ENCODE peak calls at places on chromosomes 1 and 21, in four cellular contexts. S is body of pancreas, F is neural progenitor cell, O is Panc1. J is an unnamed sample.

GRCh38 chr1:186841599-186841998 is 12.8 kb downstream of the PLA2G4A start:
- DNase-seq in O (no peak), F (no peak), S (no peak), J (peak)

GRCh38 chr1:223748405-223748772 is 36.0 kb downstream of the CAPN2 start:
- DNase-seq in S (no peak), F (no peak), O (no peak), J (no peak)

GRCh38 chr1:223504741-223505140 is 111.5 kb downstream of the CCDC185 start:
- DNase-seq in S (peak), F (no peak), O (no peak), J (peak)

GRCh38 chr1:212119397-212119837 is 83.9 kb downstream of the DTL start:
- DNase-seq in O (no peak), S (no peak), F (no peak), J (no peak)

GRCh38 chr21:42973309-42973990 is 912 bp upstream of the PKNOX1 start:
- DNase-seq in O (no peak), S (no peak), F (no peak), J (no peak)

GRCh38 chr1:161001537-161001936 is 19.4 kb downstream of the F11R start:
- DNase-seq in F (no peak), O (no peak), S (no peak), J (no peak)

GRCh38 chr1:3312894-3313578 is 141.4 kb upstream of the ARHGEF16 start:
- DNase-seq in F (peak), O (peak), S (peak), J (peak)

GRCh38 chr1:89850844-89851410 is 30.1 kb downstream of the LRRC8D start:
- DNase-seq in O (no peak), F (no peak), S (no peak), J (peak)

GRCh38 chr1:241485554-241485992 is 34.0 kb downstream of the FH start:
- DNase-seq in S (no peak), F (peak), O (no peak), J (no peak)

GRCh38 chr1:115400891-115401290 is 62.8 kb upstream of the NGF start:
- DNase-seq in O (no peak), S (no peak), F (no peak), J (peak)

GRCh38 chr1:41975121-41975520 is 56.4 kb upstream of the HIVEP3 start:
- DNase-seq in O (no peak), S (no peak), F (no peak), J (no peak)

GRCh38 chr1:223765036-223765718 is 52.8 kb downstream of the CAPN2 start:
- DNase-seq in F (peak), S (peak), O (no peak), J (no peak)

GRCh38 chr1:156709743-156710489 is 4.5 kb upstream of the CRABP2 start:
- DNase-seq in S (peak), O (no peak), F (peak), J (no peak)

GRCh38 chr1:228337031-228337564 is 69.5 kb downstream of the TRIM11 start:
- DNase-seq in O (no peak), F (no peak), S (no peak), J (no peak)

GRCh38 chr1:113534875-113535274 is 144.6 kb downstream of the MAGI3 start:
- DNase-seq in F (no peak), O (no peak), S (no peak), J (no peak)
- H3K27ac ChIP-seq in F (no peak), O (no peak), S (no peak), J (no peak)

GRCh38 chr1:243268284-243268653 is 12.4 kb downstream of the SDCCAG8 start:
- DNase-seq in S (no peak), F (no peak), O (no peak), J (peak)
- H3K27ac ChIP-seq in S (peak), F (no peak), O (peak), J (peak)

DNA sequence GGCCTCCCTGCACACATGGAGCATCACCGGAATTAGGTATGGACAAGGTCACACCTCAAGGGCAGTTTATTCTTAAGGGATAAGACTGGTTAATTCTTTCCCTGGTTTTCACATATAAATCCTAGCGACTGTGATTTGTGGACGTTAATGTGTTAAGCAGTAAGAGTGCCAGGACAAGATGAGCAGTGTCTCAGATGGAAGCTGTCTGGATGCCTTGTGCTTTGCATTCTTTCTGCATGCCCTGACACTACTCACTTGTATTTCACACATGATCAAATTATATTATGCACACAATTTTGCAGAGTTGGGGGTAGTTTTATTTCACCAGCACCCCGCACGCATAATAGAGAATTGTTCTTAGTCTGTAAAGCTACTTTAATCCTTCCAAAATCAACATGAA is 49.2 kb upstream of the NADK start:
- DNase-seq in F (no peak), S (no peak), O (no peak), J (no peak)
- H3K27ac ChIP-seq in F (no peak), S (no peak), O (no peak), J (no peak)

GRCh38 chr1:53367503-53368313 is 39.8 kb upstream of the LRP8 start:
- DNase-seq in O (no peak), F (no peak), S (peak), J (no peak)
- H3K27ac ChIP-seq in O (no peak), F (no peak), S (no peak), J (no peak)

DNA sequence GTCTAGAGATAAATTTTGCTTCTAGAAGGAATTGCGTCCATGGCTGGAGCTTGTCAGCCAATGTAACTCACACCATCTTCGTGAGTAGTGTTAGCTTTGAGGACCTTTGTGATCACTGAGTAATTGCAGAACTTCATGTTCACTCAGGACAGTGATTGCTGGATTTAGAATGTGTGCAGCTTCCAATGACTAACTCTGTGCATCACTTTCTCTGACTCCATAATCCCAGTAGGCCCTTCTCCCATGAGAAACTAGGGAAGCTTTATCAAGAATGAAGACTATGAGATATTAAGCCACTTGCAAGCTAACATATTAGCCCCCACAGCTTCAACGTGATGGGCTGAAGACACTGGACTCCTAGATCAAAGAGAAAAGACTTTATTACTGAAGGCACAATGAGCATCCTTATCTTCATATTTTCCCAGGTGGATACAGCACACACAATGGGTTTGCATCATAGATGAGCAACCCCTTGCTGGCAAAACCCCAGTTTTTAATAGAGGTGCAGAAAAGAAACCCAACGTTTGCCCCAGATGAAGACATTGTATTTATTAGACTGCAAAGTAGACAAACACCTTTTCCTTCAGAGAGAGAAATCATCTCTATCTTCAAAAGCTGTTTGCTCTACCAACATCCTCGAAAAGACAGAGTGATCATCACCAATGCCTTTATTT is 561.0 kb downstream of the LTN1 start:
- DNase-seq in F (no peak), S (no peak), O (no peak), J (no peak)
- H3K27ac ChIP-seq in F (no peak), S (no peak), O (no peak), J (no peak)

DNA sequence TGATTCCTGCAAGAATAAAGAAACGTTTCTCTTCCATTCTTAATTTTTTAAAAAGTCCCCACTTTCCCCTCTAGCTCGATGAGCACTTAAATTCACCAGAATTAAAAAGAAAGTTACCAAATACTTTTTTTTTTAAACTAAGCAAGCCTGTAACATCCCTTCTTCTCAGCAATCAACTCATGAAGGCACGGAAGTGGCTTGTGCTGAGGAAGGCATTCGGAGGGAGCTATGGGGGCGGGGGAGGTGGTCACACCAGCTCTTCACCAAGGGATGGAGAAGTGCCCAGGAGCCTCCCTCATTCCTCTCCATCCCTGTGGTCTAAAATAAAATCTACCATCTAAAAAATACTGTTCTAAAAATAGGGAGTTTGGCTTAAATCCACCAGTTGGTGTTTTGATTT is 61.3 kb downstream of the GADD45A start:
- DNase-seq in O (no peak), F (peak), S (no peak), J (no peak)
- H3K27ac ChIP-seq in O (no peak), F (peak), S (no peak), J (no peak)

DNA sequence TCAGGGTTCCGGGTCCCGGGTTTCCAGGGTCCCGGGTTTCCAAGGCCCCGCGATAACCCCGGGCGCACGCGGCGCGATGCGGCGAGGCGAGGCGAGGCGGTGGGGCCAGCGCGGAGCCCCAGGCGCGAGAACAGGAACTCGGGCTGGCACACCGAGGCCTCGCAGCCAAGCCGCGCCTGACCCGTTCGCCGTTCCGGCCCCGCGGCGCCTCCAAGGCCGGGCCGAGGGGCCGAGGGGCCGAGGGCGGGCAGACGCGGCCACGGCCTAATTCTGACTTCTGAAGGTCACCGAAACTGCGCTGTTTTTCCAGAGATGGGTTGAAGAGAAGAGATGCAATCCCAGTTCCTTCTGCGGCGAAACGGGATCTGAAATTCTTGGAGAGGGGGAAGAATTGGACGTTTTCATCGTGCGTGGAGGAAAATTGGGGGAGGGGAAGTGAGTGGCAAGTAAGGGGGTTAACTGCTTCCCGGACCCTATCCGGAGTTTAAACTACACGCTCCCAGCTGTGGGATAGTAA is 8.3 kb downstream of the TBX15 start:
- DNase-seq in S (no peak), O (no peak), F (peak), J (no peak)
- H3K27ac ChIP-seq in S (no peak), O (no peak), F (no peak), J (no peak)

GRCh38 chr1:27959792-27960603 is at the start of gene XKR8:
- DNase-seq in S (peak), F (peak), O (no peak), J (no peak)

GRCh38 chr1:27960762-27961645 is 1.2 kb downstream of the XKR8 start:
- DNase-seq in S (peak), O (no peak), F (peak), J (no peak)

GRCh38 chr1:27963393-27963792 is 3.6 kb downstream of the XKR8 start:
- DNase-seq in F (no peak), S (no peak), O (no peak), J (no peak)

GRCh38 chr1:27958513-27958912 is 1.3 kb upstream of the XKR8 start:
- DNase-seq in O (no peak), S (no peak), F (no peak), J (no peak)

DNA sequence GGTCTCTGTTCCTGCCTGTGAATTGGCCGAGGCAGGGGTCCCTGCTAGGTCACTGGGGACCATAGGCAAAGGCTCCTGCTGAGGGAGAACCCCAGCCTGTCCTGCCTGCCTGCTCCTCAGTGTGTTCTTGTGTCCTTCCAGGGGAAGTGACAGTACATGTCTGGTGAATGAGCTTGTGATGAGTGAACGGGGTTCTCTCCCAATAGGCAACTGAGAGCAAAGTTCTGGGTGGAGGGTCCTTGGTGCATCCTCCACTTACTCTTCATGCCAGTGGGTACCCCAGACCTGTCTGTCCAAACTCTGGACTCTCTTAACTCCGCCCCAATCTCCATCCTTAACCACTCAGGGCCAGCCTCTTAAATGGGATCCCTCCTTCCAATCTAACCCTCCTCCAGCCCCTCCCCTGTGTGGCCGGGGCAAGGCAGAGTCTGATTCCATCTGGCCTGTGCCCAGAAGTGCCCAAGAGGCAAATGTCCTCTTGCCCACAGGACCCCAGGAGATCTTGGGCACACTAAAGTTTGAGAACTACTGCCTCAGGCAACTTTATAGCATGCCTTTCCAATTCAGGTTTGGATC is 2.0 kb downstream of the XKR8 start:
- DNase-seq in S (no peak), F (no peak), O (no peak), J (no peak)
- H3K27ac ChIP-seq in S (peak), F (no peak), O (no peak), J (no peak)

J was measured in epithelial cell of prostate.